ENCODE peak calls at places on chromosomes 2 and 18, in six cellular contexts. T is GM12891, F is H1, W is GM12878, N is HepG2, U is K562. C is an unnamed sample.

GRCh38 chr2:140164449-140164848 is 1384.3 kb upstream of the NXPH2 start:
- DNase-seq in T (no peak), F (no peak), W (no peak), N (no peak), U (no peak), C (no peak)

GRCh38 chr2:219178377-219179175 is 501 bp downstream of the RETREG2 start:
- DNase-seq in T (no peak), F (peak), W (no peak), N (no peak), U (peak), C (no peak)

GRCh38 chr2:159515482-159515881 is 100.9 kb downstream of the BAZ2B start:
- DNase-seq in T (no peak), F (no peak), W (no peak), N (no peak), U (no peak), C (no peak)

GRCh38 chr2:47520825-47521665 is 118.1 kb downstream of the MSH2 start:
- DNase-seq in T (peak), F (peak), W (peak), N (no peak), U (no peak), C (peak)

GRCh38 chr2:33145459-33145858 is 198.7 kb downstream of the LTBP1 start:
- DNase-seq in T (no peak), F (no peak), W (no peak), N (no peak), U (no peak), C (no peak)

GRCh38 chr2:240645346-240646060 is 20.2 kb downstream of the GPR35 start:
- DNase-seq in T (peak), F (peak), W (no peak), N (no peak), U (no peak), C (peak)

GRCh38 chr2:215833531-215834162 is 179.7 kb downstream of the MREG start:
- DNase-seq in T (no peak), F (no peak), W (no peak), N (peak), U (peak), C (no peak)

GRCh38 chr18:52200406-52200805 is 139.6 kb upstream of the DCC start:
- DNase-seq in T (no peak), F (no peak), W (no peak), N (no peak), U (no peak), C (no peak)

GRCh38 chr18:62876106-62876505 is 160.8 kb downstream of the PHLPP1 start:
- DNase-seq in T (no peak), F (no peak), W (no peak), N (no peak), U (no peak), C (no peak)

DNA sequence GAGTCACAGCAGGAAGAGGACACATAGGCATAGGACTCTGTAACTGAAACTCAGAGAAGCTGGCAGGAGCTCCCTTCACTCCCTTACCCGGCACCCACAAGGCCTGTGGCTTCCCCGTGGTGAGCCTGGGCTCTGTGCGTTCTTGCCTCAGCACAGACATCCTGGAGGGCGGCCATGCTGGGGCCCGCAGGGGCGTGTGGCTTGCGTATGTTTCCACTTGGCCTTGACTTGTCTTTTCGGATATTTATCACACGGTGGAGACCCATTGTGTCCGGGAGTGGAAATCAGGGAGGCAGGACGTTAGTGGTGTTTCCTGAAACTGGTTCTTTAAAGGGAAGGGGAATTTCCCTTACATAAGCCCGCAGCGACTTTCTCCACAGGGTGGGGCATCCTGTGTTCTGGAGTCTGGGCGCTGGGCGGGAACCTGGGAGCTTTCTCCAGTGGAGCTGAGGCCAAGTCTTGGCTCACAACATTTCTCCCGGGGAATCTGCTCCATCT is 49.9 kb upstream of the EML6 start:
- DNase-seq in T (no peak), F (peak), W (no peak), N (no peak), U (no peak), C (no peak)
- TF ChIP-seq POLR2A in T (no peak), F (no peak), W (no peak), N (peak), U (no peak), C (no peak)

GRCh38 chr18:59432796-59433195 is 73.7 kb upstream of the LMAN1 start:
- DNase-seq in T (no peak), F (no peak), W (no peak), N (no peak), U (no peak), C (no peak)
- TF ChIP-seq TAF1 in T (no peak), F (no peak), W (no peak), N (no peak), U (no peak), C (no peak)

GRCh38 chr2:18741888-18742287 is 152.5 kb upstream of the NT5C1B start:
- DNase-seq in T (no peak), F (no peak), W (no peak), N (no peak), U (no peak), C (no peak)
- TF ChIP-seq POLR2AphosphoS5 in T (no peak), F (no peak), W (no peak), N (no peak), U (no peak), C (no peak)

GRCh38 chr2:95383635-95384027 is 18.9 kb upstream of the FAHD2A start:
- DNase-seq in T (no peak), F (no peak), W (no peak), N (no peak), U (no peak), C (no peak)
- TF ChIP-seq POLR2A in T (no peak), F (no peak), W (no peak), N (no peak), U (no peak), C (no peak)